ENCODE peak calls at places on chromosomes 4 and X, in ten cellular contexts. K, L, P, G, Z, N, O, X, W and C are unnamed samples.

GRCh38 chrX:53374222-53374820 is 48.1 kb downstream of the SMC1A start:
- DNase-seq in K (no peak), L (no peak), P (no peak), G (peak; percentile 15), Z (peak; percentile 9), N (peak; percentile 59), O (no peak), X (no peak), W (no peak), C (no peak)

GRCh38 chr4:38125816-38126215 is 165.6 kb downstream of the PTTG2 start:
- DNase-seq in K (no peak), L (no peak), P (no peak), G (no peak), Z (no peak), N (peak; percentile 83), O (no peak), X (peak; percentile 63), W (no peak), C (no peak)

GRCh38 chr4:5524900-5525299 is 183.5 kb downstream of the EVC2 start:
- DNase-seq in K (no peak), L (no peak), P (no peak), G (peak; percentile 10), Z (peak; percentile 84), N (peak; percentile 46), O (no peak), X (peak; percentile 57), W (no peak), C (no peak)

GRCh38 chr4:47468686-47469365 is 5.3 kb upstream of the COMMD8 start:
- DNase-seq in K (no peak), L (no peak), P (no peak), G (no peak), Z (no peak), N (no peak), O (no peak), X (no peak), W (no peak), C (no peak)

GRCh38 chr4:7893539-7893938 is 46.1 kb downstream of the AFAP1 start:
- DNase-seq in K (no peak), L (no peak), P (no peak), G (no peak), Z (no peak), N (no peak), O (no peak), X (no peak), W (no peak), C (no peak)

GRCh38 chr4:40434126-40434692 is 99.1 kb downstream of the CHRNA9 start:
- DNase-seq in K (no peak), L (no peak), P (no peak), G (no peak), Z (no peak), N (no peak), O (no peak), X (no peak), W (no peak), C (no peak)

GRCh38 chrX:50700921-50701320 is 113.1 kb downstream of the SHROOM4 start:
- DNase-seq in K (no peak), L (no peak), P (no peak), G (no peak), Z (peak; percentile 71), N (peak; percentile 20), O (no peak), X (no peak), W (no peak), C (no peak)

GRCh38 chrX:123773258-123773978 is 40.6 kb upstream of the THOC2 start:
- DNase-seq in K (no peak), L (no peak), P (no peak), G (no peak), Z (no peak), N (peak; percentile 44), O (no peak), X (peak; percentile 73), W (no peak), C (no peak)

GRCh38 chr4:174228988-174229387 is 54.5 kb downstream of the FBXO8 start:
- DNase-seq in K (no peak), L (no peak), P (no peak), G (no peak), Z (peak; percentile 26), N (no peak), O (no peak), X (no peak), W (no peak), C (no peak)

GRCh38 chrX:137549846-137550534 is 15.9 kb upstream of the ZIC3 start:
- DNase-seq in K (no peak), L (no peak), P (no peak), G (no peak), Z (no peak), N (no peak), O (no peak), X (peak; percentile 51), W (no peak), C (no peak)